ENCODE peak calls at places on chromosomes 4 and X, in nine cellular contexts. C, E, U, S, G, V, K, Q and I are unnamed samples.

GRCh38 chrX:123869488-123869887 is 9.6 kb downstream of the XIAP start:
- DNase-seq in Q (no peak), K (no peak), C (no peak), U (no peak), V (no peak), S (no peak), E (peak), G (peak), I (no peak)

GRCh38 chr4:17103231-17103630 is 204.8 kb upstream of the LDB2 start:
- DNase-seq in Q (peak), E (no peak), S (no peak), C (no peak), U (no peak), G (peak), K (no peak), V (no peak), I (no peak)

GRCh38 chr4:147891476-147892115 is 159.7 kb downstream of the ARHGAP10 start:
- DNase-seq in K (no peak), S (no peak), E (no peak), G (no peak), U (no peak), Q (no peak), C (no peak), V (no peak), I (no peak)

GRCh38 chr4:138659640-138660325 is 355.8 kb upstream of the NOCT start:
- DNase-seq in K (no peak), C (no peak), E (no peak), V (no peak), G (no peak), Q (no peak), U (no peak), S (no peak), I (no peak)

GRCh38 chr4:123444298-123444731 is 47.7 kb downstream of the SPRY1 start:
- DNase-seq in S (no peak), V (no peak), Q (no peak), C (peak), G (no peak), K (peak), E (no peak), U (peak), I (peak)

GRCh38 chr4:155828628-155829027 is 37.4 kb downstream of the ASIC5 start:
- DNase-seq in U (no peak), G (no peak), V (no peak), Q (no peak), C (peak), K (no peak), E (peak), S (no peak), I (no peak)

GRCh38 chr4:145234086-145234694 is 53.8 kb upstream of the OTUD4 start:
- DNase-seq in Q (peak), V (no peak), C (peak), E (peak), G (peak), K (peak), S (no peak), U (peak), I (no peak)

GRCh38 chr4:116400480-116400879 is 684.9 kb downstream of the TRAM1L1 start:
- DNase-seq in Q (no peak), E (no peak), V (no peak), C (peak), K (no peak), U (no peak), S (no peak), G (no peak), I (no peak)

GRCh38 chr4:142408003-142408441 is 438.1 kb downstream of the INPP4B start:
- DNase-seq in K (peak), S (no peak), G (peak), V (no peak), E (peak), C (peak), U (no peak), Q (no peak), I (no peak)

GRCh38 chr4:99013402-99013843 is 17.9 kb downstream of the METAP1 start:
- DNase-seq in K (no peak), S (no peak), V (no peak), E (no peak), C (no peak), U (no peak), Q (no peak), G (no peak), I (peak)

GRCh38 chr4:189500970-189501369 is 439.7 kb upstream of the FRG1 start:
- DNase-seq in K (no peak), S (no peak), G (no peak), E (no peak), U (no peak), C (no peak), V (no peak), Q (no peak), I (no peak)

GRCh38 chr4:22129454-22130075 is 181.0 kb upstream of the KCNIP4 start:
- DNase-seq in V (no peak), Q (no peak), S (no peak), U (peak), C (peak), E (peak), G (peak), K (peak), I (peak)

GRCh38 chr4:27350161-27350560 is 489.5 kb downstream of the STIM2 start:
- DNase-seq in E (no peak), Q (no peak), S (no peak), C (peak), V (no peak), G (peak), U (no peak), K (no peak), I (no peak)

GRCh38 chrX:24619647-24620046 is 27.5 kb downstream of the PCYT1B start:
- DNase-seq in S (no peak), K (no peak), V (no peak), G (peak), E (peak), U (no peak), Q (peak), C (peak), I (no peak)